ENCODE peak calls at places on chromosome 11, in four cellular contexts. E is upper lobe of right lung, T is cardiac muscle cell, G is fibroblast of the aortic adventitia. Q is an unnamed sample.

GRCh38 chr11:4167292-4167691 is 72.7 kb downstream of the RRM1 start:
- DNase-seq in E (no peak), T (no peak), G (no peak), Q (no peak)

GRCh38 chr11:96204366-96204659 is 138.7 kb downstream of the MAML2 start:
- DNase-seq in E (no peak), T (no peak), G (no peak), Q (no peak)

GRCh38 chr11:35838071-35838470 is 105.8 kb upstream of the LDLRAD3 start:
- DNase-seq in E (no peak), T (no peak), G (no peak), Q (no peak)

GRCh38 chr11:47314992-47315391 is 37.5 kb downstream of the MYBPC3 start:
- DNase-seq in E (no peak), T (no peak), G (no peak), Q (peak)

GRCh38 chr11:19091366-19091765 is 25.6 kb upstream of the ZDHHC13 start:
- DNase-seq in E (no peak), T (no peak), G (no peak), Q (no peak)

GRCh38 chr11:72203163-72203562 is 11.2 kb downstream of the FOLR1 start:
- DNase-seq in E (no peak), T (no peak), G (no peak), Q (no peak)

GRCh38 chr11:31711137-31711536 is 100.0 kb downstream of the PAX6 start:
- DNase-seq in E (no peak), T (no peak), G (no peak), Q (no peak)

GRCh38 chr11:86442420-86442819 is 67.7 kb downstream of the CCDC81 start:
- DNase-seq in E (no peak), T (no peak), G (peak), Q (no peak)

GRCh38 chr11:35811783-35812182 is 132.1 kb upstream of the LDLRAD3 start:
- DNase-seq in E (no peak), T (no peak), G (no peak), Q (no peak)

DNA sequence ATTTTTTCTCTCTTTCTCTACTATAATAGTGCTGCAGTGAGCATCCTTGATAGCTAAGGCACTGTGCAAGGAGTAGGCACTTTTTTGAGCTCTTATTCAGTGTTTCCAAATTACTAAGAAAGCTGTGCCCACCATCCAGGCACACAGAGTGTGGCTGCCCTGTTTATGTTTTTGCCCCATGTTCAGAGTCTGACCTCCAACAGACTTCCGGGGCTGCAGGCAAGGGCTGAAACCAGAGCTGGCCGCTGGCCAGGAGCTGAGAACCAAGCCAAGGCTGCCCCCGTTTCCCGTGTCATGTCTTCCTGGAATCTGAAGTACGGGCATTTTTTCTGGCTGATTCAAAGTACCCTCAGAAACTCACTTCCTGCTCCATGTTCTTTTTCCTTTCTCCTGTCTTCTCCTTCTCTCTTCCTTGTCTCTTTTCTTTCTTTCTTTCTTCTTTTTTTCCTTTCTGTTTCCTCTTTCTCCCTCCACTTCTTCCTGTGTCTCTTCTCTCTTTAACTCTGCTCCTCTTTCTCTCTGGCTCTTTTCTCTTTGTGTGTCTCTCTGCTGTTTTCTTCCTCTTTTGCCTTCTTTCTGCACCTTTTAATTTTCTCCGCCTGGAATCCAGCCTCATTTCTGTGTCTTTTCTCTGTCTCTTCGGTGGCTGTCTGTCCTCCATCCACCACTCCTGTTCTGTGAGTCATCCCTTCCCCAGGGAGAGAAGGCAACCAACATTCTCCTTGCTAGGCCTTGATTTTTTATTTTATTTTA is 17.0 kb upstream of the KCTD14 start:
- DNase-seq in E (peak), T (peak), G (peak), Q (peak)
- H3K4me3 ChIP-seq in E (no peak), T (no peak), G (peak), Q (no peak)

GRCh38 chr11:125224391-125225015 is 60.0 kb downstream of the PKNOX2 start:
- DNase-seq in E (no peak), T (peak), G (peak), Q (no peak)

GRCh38 chr11:125223901-125224331 is 59.4 kb downstream of the PKNOX2 start:
- DNase-seq in E (no peak), T (no peak), G (no peak), Q (no peak)

GRCh38 chr11:125222494-125222893 is 57.9 kb downstream of the PKNOX2 start:
- DNase-seq in E (no peak), T (no peak), G (no peak), Q (no peak)

GRCh38 chr11:125218336-125218735 is 53.8 kb downstream of the PKNOX2 start:
- DNase-seq in E (no peak), T (no peak), G (no peak), Q (no peak)

DNA sequence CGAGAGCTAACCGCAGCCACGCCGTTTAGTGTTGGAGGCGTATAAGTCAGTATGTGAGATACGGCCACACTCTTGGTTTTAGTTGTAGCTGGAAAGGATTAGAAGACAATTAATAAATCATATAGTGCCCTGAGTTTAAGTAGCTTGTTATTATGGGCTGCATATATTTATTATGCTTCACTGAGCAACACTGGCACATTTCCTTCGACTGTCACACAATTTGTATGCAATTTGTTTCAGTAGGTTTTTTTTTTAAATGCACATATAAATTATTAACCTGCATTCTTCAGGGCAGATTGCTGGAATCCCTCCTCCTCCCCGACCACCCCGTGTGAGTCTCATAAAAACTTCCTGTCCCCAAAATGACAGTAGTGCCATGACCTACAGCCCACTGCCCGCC is 56.9 kb downstream of the PKNOX2 start:
- DNase-seq in E (no peak), T (no peak), G (no peak), Q (no peak)
- H3K4me3 ChIP-seq in E (no peak), T (no peak), G (no peak), Q (no peak)

DNA sequence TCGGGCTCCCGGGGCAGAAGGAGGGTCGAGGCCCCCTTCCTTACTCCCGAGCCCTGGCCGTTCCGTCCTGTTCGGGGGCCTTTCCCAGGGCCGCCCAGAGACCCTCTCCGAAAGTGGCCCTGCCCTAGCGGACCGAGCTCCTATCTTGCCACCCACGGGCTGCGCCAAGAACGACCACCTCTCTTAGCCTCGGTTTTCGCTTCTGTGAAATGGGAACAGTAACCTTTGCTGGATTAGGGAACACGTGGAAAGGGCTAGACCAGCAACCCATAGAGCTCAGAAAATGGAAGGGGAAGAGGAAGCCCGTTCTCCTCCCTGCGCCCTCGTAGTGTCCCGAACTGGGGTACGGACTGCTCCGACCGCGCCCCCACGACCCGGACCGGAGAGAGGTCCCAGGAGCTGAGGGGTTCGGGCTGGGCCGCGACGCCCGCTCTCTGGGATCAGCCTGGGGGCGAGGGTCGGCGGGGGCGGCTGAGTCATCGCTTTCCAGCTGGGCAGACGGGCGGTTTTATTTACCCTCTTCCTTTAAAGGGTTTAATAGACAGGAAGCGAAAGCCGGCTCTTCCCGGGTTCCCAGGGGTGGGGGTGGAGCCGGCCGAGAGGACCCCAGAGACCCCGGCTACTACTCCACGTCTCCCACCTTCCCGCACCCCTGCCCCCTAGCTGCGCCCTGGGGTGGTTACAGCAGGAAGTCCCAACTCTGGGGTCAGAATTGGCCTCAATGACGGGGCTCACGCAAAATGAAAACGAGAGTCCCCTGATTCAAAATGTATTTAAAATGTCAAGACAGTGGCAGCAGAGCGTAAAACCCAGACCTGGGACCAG is 872 bp upstream of the PHLDA2 start:
- DNase-seq in E (peak), T (no peak), G (peak), Q (no peak)
- H3K4me3 ChIP-seq in E (peak), T (peak), G (peak), Q (no peak)

DNA sequence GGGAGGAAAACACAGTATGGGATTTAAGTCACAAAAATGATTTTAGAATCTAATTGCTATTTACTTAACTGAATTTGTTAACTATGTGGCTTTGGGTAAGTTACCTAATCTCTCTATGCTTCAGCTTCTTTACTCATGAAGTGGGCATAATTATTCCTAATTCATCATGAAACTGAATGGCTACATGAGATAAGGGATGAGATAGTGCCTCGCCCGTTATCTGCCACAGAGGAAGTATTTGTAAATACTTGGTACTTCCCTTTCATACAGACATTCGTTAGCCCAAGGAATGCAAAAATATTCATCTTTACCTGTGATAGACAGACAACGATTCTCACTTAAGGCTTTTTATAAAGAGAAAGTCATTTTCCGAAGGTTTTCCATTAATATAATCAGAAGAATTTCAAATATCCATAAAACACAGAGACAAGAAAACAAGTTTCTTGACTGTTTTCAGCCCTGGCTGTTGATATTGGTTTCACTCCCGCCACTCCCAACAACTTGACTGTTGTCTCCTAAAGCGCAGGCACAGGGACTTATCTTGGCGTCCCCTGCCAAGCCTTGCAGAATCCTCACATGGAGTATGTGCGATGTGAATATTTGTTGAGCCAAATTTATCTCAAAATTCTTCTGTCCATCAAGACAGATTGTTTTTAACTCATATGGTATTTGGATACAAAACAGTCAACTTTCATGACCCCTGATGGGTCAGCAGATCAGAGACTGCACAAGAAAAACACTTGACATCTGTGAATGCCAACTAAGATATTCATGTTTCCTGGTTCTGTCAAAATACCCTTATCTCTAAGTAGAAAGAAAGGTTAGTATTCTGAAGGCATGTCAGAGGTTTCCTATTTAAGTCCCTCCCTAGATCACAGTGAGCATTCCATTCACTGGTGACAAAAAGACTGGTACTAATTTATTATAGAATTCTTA is 221.5 kb upstream of the BLID start:
- DNase-seq in E (no peak), T (peak), G (peak), Q (no peak)
- H3K4me3 ChIP-seq in E (no peak), T (no peak), G (no peak), Q (no peak)

DNA sequence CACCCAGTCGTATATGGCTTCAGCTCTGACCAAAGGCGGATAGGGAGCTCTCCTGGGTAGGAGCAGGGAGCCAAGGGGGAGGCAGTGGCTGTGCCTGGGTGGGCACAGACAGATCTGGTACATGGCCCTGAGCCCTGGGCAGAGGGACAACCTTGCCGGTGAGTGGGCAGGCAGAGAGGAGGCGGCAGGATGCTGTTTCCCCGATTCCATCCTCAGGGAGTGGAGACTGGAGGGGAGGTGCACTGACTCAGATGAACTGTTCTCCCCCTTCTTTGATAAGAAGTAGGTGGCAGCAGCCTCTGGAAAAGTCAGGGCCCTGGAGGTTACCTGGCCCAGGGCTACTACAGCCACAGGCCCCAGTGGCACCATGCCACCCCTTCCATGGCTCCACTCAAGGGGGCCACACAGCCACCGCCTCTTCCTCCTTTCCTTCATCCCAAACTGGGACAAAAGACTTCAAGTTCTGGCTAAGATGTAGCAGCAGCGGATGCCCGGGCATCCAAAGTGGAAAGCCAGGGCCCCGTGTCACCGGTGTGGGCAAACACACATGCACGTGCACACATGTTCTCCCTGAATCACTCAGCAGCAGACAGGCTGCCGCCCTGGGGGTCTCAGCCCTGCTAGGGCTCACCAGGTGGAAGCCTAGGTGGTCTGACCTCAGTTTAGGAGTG is 13.4 kb downstream of the CXCR5 start:
- DNase-seq in E (no peak), T (no peak), G (no peak), Q (no peak)
- H3K4me3 ChIP-seq in E (no peak), T (no peak), G (no peak), Q (no peak)

GRCh38 chr11:1240771-1241170 is 17.9 kb downstream of the MUC5B start:
- DNase-seq in E (no peak), T (no peak), G (no peak), Q (no peak)
- H3K4me3 ChIP-seq in E (no peak), T (no peak), G (no peak), Q (no peak)

DNA sequence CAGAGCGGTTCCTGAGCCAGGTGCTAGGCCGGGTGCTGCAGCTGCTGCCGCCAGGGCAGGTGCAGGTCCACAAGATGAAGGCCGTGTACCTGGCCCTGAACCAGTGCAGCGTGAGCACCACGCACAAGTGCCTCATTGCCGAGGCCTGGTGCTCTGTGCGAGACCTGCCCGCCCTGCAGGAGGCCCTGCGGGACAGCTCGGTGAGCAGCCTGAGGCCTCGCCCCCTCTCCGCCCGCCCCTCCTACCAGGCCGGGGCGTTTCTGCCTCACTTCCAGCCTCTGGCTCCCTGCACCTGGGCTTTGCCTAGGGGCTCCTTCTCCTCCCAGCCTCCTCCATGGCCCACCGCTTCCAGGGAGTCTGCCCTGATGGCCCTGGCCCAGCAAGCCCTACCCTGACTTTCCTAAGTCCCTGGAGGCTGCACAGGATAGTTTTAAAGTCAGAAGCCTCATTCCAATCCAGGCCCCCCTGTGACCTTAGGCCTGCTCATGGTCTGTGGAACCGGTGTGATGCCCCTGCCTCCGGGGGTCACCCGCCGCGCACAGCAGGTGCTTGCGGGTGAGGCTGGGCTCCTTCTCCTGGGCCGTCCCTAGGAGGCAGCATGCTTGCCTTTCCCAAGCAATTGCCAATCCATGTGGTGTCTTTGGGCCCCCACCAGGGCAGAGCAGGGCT is 5.5 kb downstream of the TCIRG1 start:
- DNase-seq in E (no peak), T (no peak), G (no peak), Q (no peak)
- H3K4me3 ChIP-seq in E (no peak), T (no peak), G (no peak), Q (no peak)

Q was measured in lower leg skin.